ENCODE peak calls at places on chromosomes 3 and 15, in nine cellular contexts. Y, W, T, S, Q, A, R, P and L are unnamed samples. For H3K4me1, the result is how much of the 10 kb centered on the place peaks cover.

GRCh38 chr3:81249540-81250029 is 511.9 kb downstream of the GBE1 start:
- DNase-seq in A (no peak), P (no peak), W (no peak), T (no peak), Y (no peak), S (peak), Q (no peak), R (peak), L (no peak)

GRCh38 chr15:51299187-51300015 is 39.0 kb downstream of the CYP19A1 start:
- DNase-seq in Q (no peak), P (no peak), Y (no peak), T (no peak), R (no peak), W (no peak), A (no peak), S (no peak), L (peak)

GRCh38 chr15:60212536-60212935 is 185.2 kb downstream of the ANXA2 start:
- DNase-seq in Y (no peak), W (no peak), R (no peak), S (no peak), T (no peak), P (no peak), Q (no peak), A (no peak), L (no peak)

GRCh38 chr15:87752250-87752951 is 504.1 kb downstream of the NTRK3 start:
- DNase-seq in A (no peak), Y (no peak), T (no peak), P (no peak), S (peak), Q (peak), W (no peak), R (peak), L (no peak)

GRCh38 chr3:35679409-35680080 is 40.2 kb downstream of the ARPP21 start:
- DNase-seq in P (no peak), S (no peak), R (no peak), W (no peak), A (no peak), T (no peak), Y (no peak), Q (no peak), L (no peak)

GRCh38 chr3:29176501-29176900 is 104.4 kb upstream of the RBMS3 start:
- DNase-seq in R (no peak), A (no peak), W (no peak), T (peak), S (no peak), Y (no peak), P (no peak), Q (no peak), L (peak)

GRCh38 chr15:68821190-68821897 is 649 bp upstream of the ANP32A start:
- DNase-seq in Y (peak), R (peak), A (no peak), P (no peak), W (no peak), Q (peak), S (no peak), T (no peak), L (peak)

GRCh38 chr3:124298951-124299350 is 307.0 kb upstream of the ROPN1 start:
- DNase-seq in P (no peak), Q (no peak), R (no peak), T (no peak), A (no peak), W (no peak), S (no peak), Y (no peak), L (peak)

GRCh38 chr3:4011136-4011535 is 211.9 kb downstream of the LRRN1 start:
- DNase-seq in T (no peak), Q (no peak), S (no peak), W (no peak), P (no peak), R (no peak), A (no peak), Y (no peak), L (no peak)

GRCh38 chr3:147939425-147940196 is 530.4 kb downstream of the ZIC1 start:
- DNase-seq in T (no peak), S (no peak), Y (no peak), R (no peak), W (no peak), A (no peak), Q (no peak), P (no peak), L (no peak)

GRCh38 chr3:66362541-66362941 is 138.3 kb downstream of the LRIG1 start:
- DNase-seq in R (no peak), Y (no peak), T (no peak), Q (no peak), W (no peak), S (peak), P (no peak), A (no peak), L (no peak)

GRCh38 chr15:52220251-52220650 is 29.1 kb upstream of the GNB5 start:
- DNase-seq in P (no peak), W (no peak), Q (no peak), S (no peak), A (no peak), Y (no peak), R (no peak), T (no peak), L (peak)

GRCh38 chr3:149647812-149648211 is 10.0 kb downstream of the WWTR1 start:
- DNase-seq in T (no peak), W (no peak), S (no peak), R (no peak), P (no peak), Y (no peak), Q (no peak), A (no peak), L (no peak)

GRCh38 chr15:52567886-52568568 is 803 bp downstream of the ARPP19 start:
- DNase-seq in S (peak), W (peak), P (peak), Y (no peak), T (no peak), Q (peak), A (no peak), R (peak), L (peak)

GRCh38 chr3:31189971-31190370 is 295.5 kb upstream of the GADL1 start:
- DNase-seq in S (no peak), R (no peak), Y (no peak), Q (no peak), T (no peak), W (no peak), A (no peak), P (no peak), L (no peak)

GRCh38 chr3:37096292-37096691 is 78.1 kb downstream of the LRRFIP2 start:
- DNase-seq in P (no peak), W (no peak), A (no peak), Q (no peak), S (peak), Y (no peak), T (no peak), R (no peak), L (no peak)

GRCh38 chr3:188734395-188734794 is 437.4 kb upstream of the TPRG1 start:
- DNase-seq in A (no peak), W (no peak), P (no peak), S (no peak), T (no peak), R (no peak), Q (no peak), Y (no peak), L (no peak)

GRCh38 chr3:186642014-186642413 is 1.8 kb downstream of the FETUB start:
- DNase-seq in W (no peak), A (no peak), S (no peak), R (no peak), P (no peak), Q (no peak), Y (no peak), T (no peak), L (no peak)

GRCh38 chr3:183080628-183081027 is 18.7 kb downstream of the MCCC1 start:
- DNase-seq in Y (no peak), W (no peak), R (no peak), T (no peak), P (no peak), A (no peak), S (no peak), Q (no peak), L (no peak)

GRCh38 chr3:119497824-119498187 is 541 bp upstream of the TIMMDC1 start:
- DNase-seq in W (no peak), T (no peak), A (peak), Q (peak), P (peak), S (peak), R (peak), Y (no peak), L (peak)

GRCh38 chr3:82509951-82510603 is 748.6 kb upstream of the GBE1 start:
- DNase-seq in A (no peak), P (no peak), W (no peak), R (no peak), Y (no peak), Q (no peak), T (no peak), S (no peak), L (no peak)

GRCh38 chr15:70597056-70597603 is 166.2 kb downstream of the UACA start:
- DNase-seq in S (no peak), Y (no peak), P (no peak), W (peak), A (no peak), Q (no peak), T (no peak), R (no peak), L (no peak)

GRCh38 chr3:131356006-131356405 is 25.6 kb upstream of the NUDT16 start:
- DNase-seq in A (no peak), S (peak), Q (no peak), W (no peak), T (no peak), R (no peak), Y (no peak), P (no peak), L (no peak)

GRCh38 chr3:126311338-126311978 is 45.8 kb downstream of the KLF15 start:
- DNase-seq in A (no peak), R (no peak), Y (no peak), T (no peak), W (no peak), P (no peak), Q (no peak), S (no peak), L (no peak)

GRCh38 chr15:85793641-85794597 is 806 bp downstream of the KLHL25 start:
- DNase-seq in A (peak), S (peak), W (peak), Q (peak), P (peak), T (peak), Y (no peak), R (peak), L (peak)

GRCh38 chr3:194081826-194082225 is 54.1 kb upstream of the HES1 start:
- DNase-seq in S (no peak), T (no peak), R (no peak), Y (no peak), Q (no peak), P (no peak), W (no peak), A (no peak), L (no peak)

GRCh38 chr3:195085356-195086130 is 185.4 kb downstream of the XXYLT1 start:
- DNase-seq in A (no peak), R (no peak), Q (no peak), P (no peak), Y (no peak), W (no peak), S (no peak), T (peak), L (peak)

GRCh38 chr3:16334909-16335308 is 69.9 kb downstream of the OXNAD1 start:
- DNase-seq in Y (no peak), W (no peak), Q (no peak), R (no peak), T (no peak), S (peak), A (no peak), P (no peak), L (no peak)

GRCh38 chr3:12585181-12585580 is 28.3 kb downstream of the MKRN2 start:
- DNase-seq in Y (no peak), T (no peak), A (no peak), Q (no peak), W (no peak), P (no peak), S (no peak), R (no peak), L (no peak)

GRCh38 chr3:108036984-108037741 is 53.7 kb downstream of the CD47 start:
- DNase-seq in R (no peak), Y (no peak), W (no peak), A (no peak), T (no peak), P (no peak), S (peak), Q (peak), L (no peak)

GRCh38 chr15:77634266-77634962 is 1.7 kb upstream of the LINGO1 start:
- DNase-seq in S (peak), P (peak), R (peak), Q (peak), W (no peak), A (peak), Y (peak), T (peak), L (peak)

GRCh38 chr3:99783009-99783573 is 34.6 kb upstream of the CMSS1 start:
- DNase-seq in Y (no peak), S (peak), R (no peak), A (no peak), P (no peak), W (no peak), T (no peak), Q (no peak), L (no peak)

GRCh38 chr3:97932387-97932801 is 39.8 kb downstream of the RIOX2 start:
- DNase-seq in S (no peak), P (no peak), W (no peak), A (no peak), R (no peak), Q (no peak), T (peak), Y (no peak), L (no peak)

DNA sequence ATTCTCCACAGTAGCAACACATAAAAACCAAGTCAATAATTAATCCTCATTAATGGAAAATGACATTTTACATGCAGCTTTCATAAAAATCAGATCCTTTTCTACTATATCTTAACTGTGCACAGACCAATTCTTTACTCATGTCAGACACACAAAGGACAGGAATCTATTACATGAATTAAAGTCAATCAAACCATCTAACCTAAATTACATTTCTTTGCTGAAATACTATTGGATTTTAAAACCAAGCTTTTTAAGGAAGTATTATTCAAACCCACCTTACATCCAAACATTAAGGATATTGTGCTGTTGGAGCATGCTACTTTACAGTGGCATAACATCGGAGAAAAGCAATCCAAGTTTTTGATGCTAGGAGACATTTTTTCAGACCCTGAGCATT is 72.8 kb downstream of the DLG1 start:
- DNase-seq in Q (no peak), A (no peak), R (no peak), S (no peak), T (no peak), P (no peak), Y (no peak), W (no peak), L (no peak)
- TF ChIP-seq CTCF in Q (no peak), A (no peak), R (no peak), S (no peak), T (no peak), P (no peak), Y (no peak), W (no peak), L (no peak)

GRCh38 chr3:113219605-113220300 is 8.4 kb downstream of the BOC start:
- DNase-seq in W (no peak), Q (no peak), A (no peak), Y (no peak), P (no peak), R (no peak), S (no peak), T (no peak), L (no peak)
- H3K4me1 ChIP-seq in W (under half), Q (under half), A (under half), Y (half or more), P (under half), R (under half), S (under half), T (under half), L (under half)

GRCh38 chr3:152403632-152404066 is 134.9 kb downstream of the MBNL1 start:
- DNase-seq in P (no peak), T (peak), S (peak), Y (peak), W (peak), A (peak), Q (peak), R (no peak), L (peak)
- TF ChIP-seq POLR2A in P (no peak), T (no peak), S (no peak), Y (no peak), W (no peak), A (peak), Q (no peak), R (no peak), L (peak)

DNA sequence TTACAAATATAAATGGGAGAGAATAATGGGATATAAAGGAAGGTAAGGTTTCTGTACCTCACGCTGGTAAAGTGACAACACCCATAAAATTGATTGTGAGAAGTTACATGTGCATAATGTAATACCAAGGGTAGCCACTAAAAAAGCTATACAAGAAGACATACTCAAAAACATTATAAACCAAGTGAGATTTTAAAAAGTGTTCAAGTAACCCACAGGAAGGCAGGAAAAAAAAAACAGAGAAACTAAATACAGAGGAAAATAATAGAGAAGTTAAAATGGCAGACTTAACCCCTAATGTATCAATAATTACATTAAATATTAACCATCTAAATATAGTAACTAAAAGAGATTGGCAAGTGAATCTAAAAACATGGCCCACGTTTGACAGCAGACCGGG is 76.3 kb downstream of the PCSK6 start:
- DNase-seq in S (no peak), T (no peak), W (no peak), Y (no peak), R (no peak), P (no peak), Q (no peak), A (no peak), L (no peak)
- TF ChIP-seq CTCF in S (no peak), T (no peak), W (no peak), Y (no peak), R (no peak), P (no peak), Q (no peak), A (no peak), L (no peak)

GRCh38 chr15:80031841-80032240 is 27.6 kb upstream of the ZFAND6 start:
- DNase-seq in T (peak), Y (no peak), A (no peak), W (no peak), Q (no peak), R (no peak), S (no peak), P (no peak), L (no peak)
- H3K4me1 ChIP-seq in T (under half), Y (under half), A (under half), W (under half), Q (under half), R (under half), S (under half), P (under half), L (under half)

GRCh38 chr3:44628716-44629115 is 3.9 kb downstream of the ZNF197 start:
- DNase-seq in P (no peak), W (no peak), S (no peak), T (no peak), Q (no peak), A (no peak), Y (no peak), R (no peak), L (no peak)

GRCh38 chr3:44624696-44625528 is at the start of gene ZNF197:
- DNase-seq in W (peak), S (peak), T (peak), Y (peak), P (peak), A (peak), Q (peak), R (peak), L (peak)
- TF ChIP-seq POLR2A in W (no peak), S (peak), T (no peak), Y (no peak), P (no peak), A (no peak), Q (peak), R (peak), L (peak)

GRCh38 chr15:81293728-81294500 is 30.0 kb downstream of the STARD5 start:
- DNase-seq in Y (no peak), T (no peak), W (no peak), S (no peak), P (no peak), Q (peak), A (no peak), R (no peak), L (no peak)
- TF ChIP-seq CTCF in Y (no peak), T (no peak), W (no peak), S (no peak), P (no peak), Q (no peak), A (no peak), R (no peak), L (no peak)

GRCh38 chr15:40105517-40106202 is 3.0 kb downstream of the BMF start:
- DNase-seq in P (no peak), Q (no peak), Y (no peak), T (no peak), W (no peak), A (peak), S (no peak), R (no peak), L (no peak)
- H3K4me1 ChIP-seq in P (half or more), Q (half or more), Y (half or more), T (under half), W (half or more), A (half or more), S (under half), R (under half), L (half or more)

DNA sequence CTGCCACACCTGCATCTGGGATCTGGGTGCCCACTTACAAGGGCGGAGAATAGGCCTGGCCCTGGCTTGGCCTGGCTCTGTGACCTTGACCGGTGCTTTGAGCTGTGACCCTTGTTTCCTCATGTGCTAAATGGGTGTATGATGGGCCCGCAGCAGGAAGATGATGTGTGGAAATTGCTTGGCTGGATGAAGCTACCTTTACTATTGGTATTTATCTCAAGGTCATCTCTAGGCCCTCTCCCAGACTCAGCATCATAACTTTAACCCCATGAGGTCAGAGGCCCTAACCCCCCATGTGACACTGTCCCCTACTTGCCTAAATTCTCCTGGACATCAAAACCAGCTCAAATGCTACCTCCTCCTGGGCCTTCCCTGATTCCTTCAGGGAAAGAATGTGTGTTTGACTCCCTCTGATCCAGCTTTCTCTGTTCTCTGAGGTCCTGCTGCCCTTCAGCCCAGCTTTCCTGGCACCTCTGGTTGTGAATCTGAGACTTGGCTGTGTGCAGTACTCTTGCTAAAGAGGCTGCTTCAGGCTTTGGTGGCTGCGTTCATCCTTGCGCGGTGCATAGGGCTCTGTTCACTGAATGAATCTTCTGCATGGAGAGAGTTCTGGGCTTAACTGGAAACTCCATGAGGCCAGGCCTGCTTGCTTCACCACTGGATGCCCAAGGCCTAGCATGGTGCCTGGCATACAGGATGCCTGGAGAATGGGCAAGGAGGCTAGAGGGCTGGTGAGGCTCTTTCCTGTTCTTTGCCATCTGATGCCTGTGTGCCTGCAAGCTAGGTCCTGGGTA is 25.2 kb upstream of the SLC6A6 start:
- DNase-seq in S (no peak), W (no peak), A (no peak), Q (no peak), P (no peak), R (no peak), Y (no peak), T (no peak), L (no peak)
- TF ChIP-seq POLR2A in S (no peak), W (no peak), A (no peak), Q (no peak), P (no peak), R (no peak), Y (no peak), T (no peak), L (no peak)